ENCODE peak calls at places on chromosome 6, in six cellular contexts. E, V, A, L, H and B are unnamed samples. For H3K4me1, the result is how much of the 10 kb centered on the place peaks cover.

GRCh38 chr6:123635144-123635543 is 1.6 kb downstream of the TRDN start:
- DNase-seq in V (no peak), A (no peak), E (no peak), H (peak), L (no peak), B (no peak)

GRCh38 chr6:8180327-8181161 is 78.2 kb upstream of the EEF1E1 start:
- DNase-seq in A (no peak), H (peak), E (no peak), V (no peak), L (peak), B (peak)

GRCh38 chr6:154578004-154578559 is 67.6 kb upstream of the CNKSR3 start:
- DNase-seq in H (no peak), V (no peak), L (no peak), E (no peak), A (no peak), B (no peak)

GRCh38 chr6:159117541-159117940 is 51.7 kb upstream of the FNDC1 start:
- DNase-seq in L (no peak), V (peak), H (no peak), A (no peak), E (no peak), B (no peak)

GRCh38 chr6:156848533-156848932 is 71.4 kb downstream of the ARID1B start:
- DNase-seq in H (peak), A (no peak), L (no peak), E (peak), V (no peak), B (peak)

GRCh38 chr6:4157506-4157905 is 22.1 kb upstream of the ECI2 start:
- DNase-seq in A (no peak), H (no peak), E (no peak), V (no peak), L (no peak), B (no peak)

GRCh38 chr6:125277838-125278237 is 23.9 kb downstream of the HDDC2 start:
- DNase-seq in H (no peak), A (no peak), E (no peak), V (no peak), L (no peak), B (no peak)

GRCh38 chr6:28896505-28897392 is 27.0 kb downstream of the TRIM27 start:
- DNase-seq in H (peak), A (peak), E (peak), L (peak), V (peak), B (peak)

GRCh38 chr6:26375270-26375669 is 7.6 kb upstream of the BTN2A2 start:
- DNase-seq in E (no peak), L (no peak), H (no peak), A (no peak), V (peak), B (no peak)

GRCh38 chr6:110618591-110619267 is 142.3 kb upstream of the SLC22A16 start:
- DNase-seq in E (no peak), V (peak), A (no peak), H (peak), L (peak), B (no peak)

GRCh38 chr6:112683926-112684325 is 336.8 kb downstream of the RFPL4B start:
- DNase-seq in E (no peak), V (no peak), A (no peak), L (peak), H (no peak), B (no peak)

GRCh38 chr6:129175066-129175465 is 292.1 kb downstream of the LAMA2 start:
- DNase-seq in V (no peak), A (no peak), H (no peak), E (no peak), L (no peak), B (no peak)

GRCh38 chr6:89970072-89970471 is 75.8 kb downstream of the GJA10 start:
- DNase-seq in H (no peak), V (no peak), L (no peak), A (no peak), E (no peak), B (no peak)

GRCh38 chr6:2111162-2111677 is 134.2 kb downstream of the GMDS start:
- DNase-seq in E (no peak), L (peak), V (no peak), H (no peak), A (no peak), B (no peak)

GRCh38 chr6:30542404-30542725 is 13.9 kb downstream of the GNL1 start:
- DNase-seq in V (peak), E (no peak), L (no peak), H (no peak), A (no peak), B (no peak)

GRCh38 chr6:96899019-96899418 is 1.3 kb upstream of the NDUFAF4 start:
- DNase-seq in H (peak), E (no peak), A (no peak), L (peak), V (peak), B (no peak)

GRCh38 chr6:45445749-45446454 is 68.2 kb upstream of the SUPT3H start:
- DNase-seq in V (no peak), L (peak), H (peak), E (peak), A (peak), B (peak)

GRCh38 chr6:389622-390021 is 1.9 kb upstream of the IRF4 start:
- DNase-seq in H (no peak), E (no peak), V (peak), A (no peak), L (no peak), B (no peak)

GRCh38 chr6:157099912-157100593 is 223.3 kb downstream of the TMEM242 start:
- DNase-seq in V (no peak), H (no peak), A (no peak), L (no peak), E (no peak), B (no peak)

GRCh38 chr6:143673638-143674037 is 4.1 kb upstream of the PHACTR2 start:
- DNase-seq in A (peak), H (no peak), V (no peak), E (no peak), L (peak), B (peak)

GRCh38 chr6:44011350-44011925 is 115.8 kb downstream of the MRPL14 start:
- DNase-seq in V (no peak), A (no peak), H (no peak), E (no peak), L (no peak), B (no peak)

GRCh38 chr6:20866940-20867630 is 332.8 kb downstream of the CDKAL1 start:
- DNase-seq in E (no peak), A (no peak), H (no peak), V (no peak), L (no peak), B (no peak)

GRCh38 chr6:149455028-149455732 is 29.6 kb downstream of the ZC3H12D start:
- DNase-seq in V (no peak), A (no peak), E (no peak), H (no peak), L (no peak), B (no peak)

GRCh38 chr6:73694711-73695411 is 1.1 kb upstream of the CD109 start:
- DNase-seq in L (peak), H (no peak), A (no peak), V (no peak), E (no peak), B (peak)

GRCh38 chr6:20906938-20907337 is 372.7 kb downstream of the CDKAL1 start:
- DNase-seq in A (no peak), L (peak), H (no peak), E (no peak), V (no peak), B (no peak)

GRCh38 chr6:67606905-67607828 is 1027.9 kb upstream of the ADGRB3 start:
- DNase-seq in L (peak), A (no peak), H (no peak), E (no peak), V (no peak), B (no peak)

GRCh38 chr6:94570576-94570975 is 1006.8 kb upstream of the MANEA start:
- DNase-seq in H (no peak), A (no peak), L (no peak), V (no peak), E (no peak), B (no peak)

GRCh38 chr6:163147988-163148387 is 266.5 kb upstream of the QKI start:
- DNase-seq in H (no peak), L (peak), A (no peak), V (no peak), E (no peak), B (no peak)

DNA sequence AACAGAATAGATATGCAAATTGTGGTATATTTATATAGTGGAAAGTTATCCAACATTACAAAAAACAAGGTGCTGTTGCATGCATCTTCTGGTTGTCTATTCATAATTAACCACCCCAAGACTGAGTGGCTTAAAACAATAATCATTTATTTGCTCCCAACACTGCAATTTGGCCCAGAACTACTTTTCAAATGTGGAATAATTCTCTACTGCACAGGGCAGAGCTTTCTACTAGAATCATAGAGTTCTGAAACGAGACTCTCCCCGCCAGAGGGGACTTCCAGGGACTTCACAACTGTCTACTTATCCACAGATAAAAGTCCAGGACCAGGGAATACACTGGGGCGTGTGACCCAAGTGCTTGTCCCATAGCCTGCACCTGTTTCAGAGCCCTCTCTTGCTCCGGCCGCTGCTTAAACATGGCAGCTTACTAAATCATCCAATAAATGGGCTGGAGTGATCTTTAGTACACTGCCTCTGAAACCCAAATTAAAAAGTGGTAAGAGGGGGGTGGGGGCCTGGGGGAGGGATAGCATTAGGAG is 9.0 kb upstream of the RAB44 start:
- DNase-seq in E (no peak), V (no peak), H (no peak), A (no peak), L (peak), B (no peak)
- H3K4me1 ChIP-seq in E (under half), V (under half), H (under half), A (under half), L (under half), B (under half)

DNA sequence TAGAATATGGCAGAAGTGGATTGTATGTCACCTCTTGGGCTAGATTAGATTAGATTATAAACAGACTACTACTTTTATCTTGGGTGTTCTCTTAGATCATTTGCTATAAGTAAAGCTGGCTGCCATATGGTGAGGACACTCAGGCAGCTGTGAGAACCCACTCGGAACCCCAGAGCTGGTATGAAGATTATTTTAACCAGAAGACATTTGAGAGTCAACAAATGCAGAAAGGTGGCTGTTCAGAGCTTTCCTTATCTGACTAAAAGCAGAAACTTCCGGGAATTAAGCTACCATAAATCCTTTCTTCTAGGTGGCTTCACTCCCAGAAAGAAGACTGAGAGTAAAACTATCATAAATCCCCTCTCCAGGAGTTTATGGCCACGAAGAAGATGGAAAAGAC is 91.9 kb downstream of the RNGTT start:
- DNase-seq in V (no peak), E (no peak), L (no peak), A (no peak), H (no peak), B (no peak)
- H3K4me3 ChIP-seq in V (no peak), E (no peak), L (no peak), A (no peak), H (no peak), B (no peak)

GRCh38 chr6:52376763-52377162 is 14.8 kb downstream of the PAQR8 start:
- DNase-seq in L (no peak), A (no peak), E (no peak), H (no peak), V (no peak), B (no peak)

GRCh38 chr6:52385074-52385473 is 23.1 kb downstream of the PAQR8 start:
- DNase-seq in V (no peak), L (no peak), E (no peak), A (no peak), H (no peak), B (no peak)

GRCh38 chr6:52384145-52384766 is 22.3 kb downstream of the PAQR8 start:
- DNase-seq in A (no peak), L (no peak), H (no peak), E (no peak), V (no peak), B (no peak)

GRCh38 chr6:52377538-52378221 is 15.7 kb downstream of the PAQR8 start:
- DNase-seq in E (no peak), H (no peak), A (no peak), L (no peak), V (no peak), B (no peak)

GRCh38 chr6:52381249-52381648 is 19.3 kb downstream of the PAQR8 start:
- DNase-seq in H (no peak), L (no peak), A (no peak), V (no peak), E (no peak), B (no peak)
- H3K4me1 ChIP-seq in H (under half), L (under half), A (under half), V (under half), E (under half), B (under half)

GRCh38 chr6:150696156-150696555 is 96.5 kb downstream of the PLEKHG1 start:
- DNase-seq in E (no peak), A (no peak), L (no peak), V (no peak), H (peak), B (no peak)
- H3K4me3 ChIP-seq in E (no peak), A (no peak), L (no peak), V (no peak), H (no peak), B (no peak)

GRCh38 chr6:118744261-118744941 is 93.0 kb upstream of the CEP85L start:
- DNase-seq in E (no peak), L (peak), A (no peak), V (no peak), H (no peak), B (peak)
- H3K4me1 ChIP-seq in E (under half), L (under half), A (under half), V (under half), H (under half), B (under half)

DNA sequence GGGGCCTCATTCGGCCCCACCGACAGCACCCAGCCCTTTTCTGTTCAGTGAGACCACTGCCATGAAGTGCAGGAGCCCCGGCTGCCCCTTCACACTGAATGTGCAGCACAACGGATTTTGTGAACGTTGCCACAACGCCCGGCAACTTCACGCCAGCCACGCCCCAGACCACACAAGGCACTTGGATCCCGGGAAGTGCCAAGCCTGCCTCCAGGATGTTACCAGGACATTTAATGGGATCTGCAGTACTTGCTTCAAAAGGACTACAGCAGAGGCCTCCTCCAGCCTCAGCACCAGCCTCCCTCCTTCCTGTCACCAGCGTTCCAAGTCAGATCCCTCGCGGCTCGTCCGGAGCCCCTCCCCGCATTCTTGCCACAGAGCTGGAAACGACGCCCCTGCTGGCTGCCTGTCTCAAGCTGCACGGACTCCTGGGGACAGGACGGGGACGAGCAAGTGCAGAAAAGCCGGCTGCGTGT is 11.8 kb downstream of the TNFAIP3 start:
- DNase-seq in L (no peak), E (peak), V (no peak), H (peak), A (peak), B (no peak)
- H3K4me3 ChIP-seq in L (peak), E (no peak), V (no peak), H (no peak), A (no peak), B (no peak)